ENCODE peak calls at places on chromosomes 2 and 18, in five cellular contexts. One of them, this sample, is unnamed.

GRCh38 chr2:97745474-97746172 is 32.2 kb downstream of the ZAP70 start:
- DNase-seq in GM20000: peak
- DNase-seq in epithelial cell of esophagus: no peak
- DNase-seq in WTC11: no peak
- DNase-seq in hepatocyte: no peak
- DNase-seq in this sample: no peak

GRCh38 chr2:32752952-32753351 is 125.1 kb downstream of the TTC27 start:
- DNase-seq in hepatocyte: no peak
- DNase-seq in epithelial cell of esophagus: no peak
- DNase-seq in GM20000: no peak
- DNase-seq in WTC11: no peak
- DNase-seq in this sample: no peak

GRCh38 chr2:10009271-10009810 is 34.0 kb upstream of the KLF11 start:
- DNase-seq in WTC11: no peak
- DNase-seq in epithelial cell of esophagus: no peak
- DNase-seq in hepatocyte: no peak
- DNase-seq in GM20000: no peak
- DNase-seq in this sample: no peak

GRCh38 chr2:221075203-221075602 is 496.9 kb downstream of the EPHA4 start:
- DNase-seq in hepatocyte: no peak
- DNase-seq in WTC11: no peak
- DNase-seq in GM20000: no peak
- DNase-seq in epithelial cell of esophagus: no peak
- DNase-seq in this sample: no peak

GRCh38 chr2:201964631-201965206 is 68.9 kb upstream of the FZD7 start:
- DNase-seq in hepatocyte: no peak
- DNase-seq in GM20000: no peak
- DNase-seq in WTC11: no peak
- DNase-seq in epithelial cell of esophagus: no peak
- DNase-seq in this sample: no peak

GRCh38 chr2:239890347-239890746 is 134.8 kb downstream of the NDUFA10 start:
- DNase-seq in WTC11: no peak
- DNase-seq in epithelial cell of esophagus: no peak
- DNase-seq in hepatocyte: no peak
- DNase-seq in GM20000: no peak
- DNase-seq in this sample: no peak

GRCh38 chr2:111986116-111986900 is 68.8 kb upstream of the TMEM87B start:
- DNase-seq in GM20000: no peak
- DNase-seq in epithelial cell of esophagus: no peak
- DNase-seq in WTC11: no peak
- DNase-seq in hepatocyte: no peak
- DNase-seq in this sample: no peak

GRCh38 chr2:236665572-236666118 is 96.0 kb downstream of the ACKR3 start:
- DNase-seq in epithelial cell of esophagus: peak
- DNase-seq in GM20000: no peak
- DNase-seq in WTC11: no peak
- DNase-seq in hepatocyte: no peak
- DNase-seq in this sample: no peak

GRCh38 chr2:100921685-100922161 is 80.4 kb upstream of the RPL31 start:
- DNase-seq in epithelial cell of esophagus: peak
- DNase-seq in hepatocyte: no peak
- DNase-seq in GM20000: no peak
- DNase-seq in WTC11: no peak
- DNase-seq in this sample: no peak

GRCh38 chr2:8644605-8645175 is 37.2 kb upstream of the ID2 start:
- DNase-seq in GM20000: no peak
- DNase-seq in hepatocyte: no peak
- DNase-seq in epithelial cell of esophagus: no peak
- DNase-seq in WTC11: peak
- DNase-seq in this sample: no peak

GRCh38 chr18:25299426-25299825 is 52.5 kb downstream of the ZNF521 start:
- DNase-seq in GM20000: no peak
- DNase-seq in epithelial cell of esophagus: peak
- DNase-seq in WTC11: no peak
- DNase-seq in hepatocyte: no peak
- DNase-seq in this sample: no peak

GRCh38 chr2:135271006-135271405 is 218.9 kb downstream of the RAB3GAP1 start:
- DNase-seq in epithelial cell of esophagus: no peak
- DNase-seq in GM20000: no peak
- DNase-seq in hepatocyte: peak
- DNase-seq in WTC11: no peak
- DNase-seq in this sample: no peak

GRCh38 chr2:224404766-224405165 is 2.9 kb upstream of the FAM124B start:
- DNase-seq in epithelial cell of esophagus: no peak
- DNase-seq in hepatocyte: no peak
- DNase-seq in GM20000: no peak
- DNase-seq in WTC11: no peak
- DNase-seq in this sample: no peak

GRCh38 chr18:29034113-29034856 is 857.4 kb upstream of the CDH2 start:
- DNase-seq in hepatocyte: no peak
- DNase-seq in epithelial cell of esophagus: peak
- DNase-seq in GM20000: no peak
- DNase-seq in WTC11: no peak
- DNase-seq in this sample: no peak

GRCh38 chr2:53230691-53231090 is 536.9 kb upstream of the CHAC2 start:
- DNase-seq in epithelial cell of esophagus: peak
- DNase-seq in GM20000: no peak
- DNase-seq in hepatocyte: no peak
- DNase-seq in WTC11: no peak
- DNase-seq in this sample: no peak

GRCh38 chr2:112032615-112033457 is 22.2 kb upstream of the TMEM87B start:
- DNase-seq in GM20000: no peak
- DNase-seq in WTC11: no peak
- DNase-seq in epithelial cell of esophagus: peak
- DNase-seq in hepatocyte: peak
- DNase-seq in this sample: peak

GRCh38 chr2:11179899-11180298 is 24.6 kb downstream of the SLC66A3 start:
- DNase-seq in epithelial cell of esophagus: no peak
- DNase-seq in GM20000: no peak
- DNase-seq in WTC11: no peak
- DNase-seq in hepatocyte: no peak
- DNase-seq in this sample: no peak

GRCh38 chr2:28096421-28096820 is 205.9 kb downstream of the BABAM2 start:
- DNase-seq in GM20000: no peak
- DNase-seq in hepatocyte: no peak
- DNase-seq in WTC11: no peak
- DNase-seq in epithelial cell of esophagus: no peak
- DNase-seq in this sample: no peak

GRCh38 chr2:68417931-68418330 is 49.2 kb downstream of the FBXO48 start:
- DNase-seq in hepatocyte: no peak
- DNase-seq in WTC11: no peak
- DNase-seq in GM20000: no peak
- DNase-seq in epithelial cell of esophagus: no peak
- DNase-seq in this sample: no peak

GRCh38 chr2:205369813-205370212 is 312.5 kb upstream of the NRP2 start:
- DNase-seq in GM20000: no peak
- DNase-seq in epithelial cell of esophagus: no peak
- DNase-seq in WTC11: no peak
- DNase-seq in hepatocyte: no peak
- DNase-seq in this sample: no peak

GRCh38 chr2:167293172-167293781 is 405.0 kb downstream of the XIRP2 start:
- DNase-seq in epithelial cell of esophagus: peak
- DNase-seq in hepatocyte: peak
- DNase-seq in WTC11: no peak
- DNase-seq in GM20000: peak
- DNase-seq in this sample: peak

GRCh38 chr2:9050122-9050809 is 46.8 kb upstream of the MBOAT2 start:
- DNase-seq in hepatocyte: peak
- DNase-seq in WTC11: no peak
- DNase-seq in GM20000: no peak
- DNase-seq in epithelial cell of esophagus: no peak
- DNase-seq in this sample: no peak

GRCh38 chr2:11715987-11716652 is 30.3 kb upstream of the LPIN1 start:
- DNase-seq in WTC11: no peak
- DNase-seq in epithelial cell of esophagus: no peak
- DNase-seq in hepatocyte: no peak
- DNase-seq in GM20000: no peak
- DNase-seq in this sample: no peak

GRCh38 chr18:48853588-48853987 is 97.2 kb downstream of the SMAD7 start:
- DNase-seq in hepatocyte: no peak
- DNase-seq in GM20000: no peak
- DNase-seq in epithelial cell of esophagus: no peak
- DNase-seq in WTC11: no peak
- DNase-seq in this sample: no peak

GRCh38 chr2:68126561-68126960 is 31.1 kb upstream of the PNO1 start:
- DNase-seq in epithelial cell of esophagus: no peak
- DNase-seq in hepatocyte: no peak
- DNase-seq in GM20000: no peak
- DNase-seq in WTC11: no peak
- DNase-seq in this sample: no peak

GRCh38 chr2:238709324-238709723 is 138.6 kb upstream of the TWIST2 start:
- DNase-seq in WTC11: no peak
- DNase-seq in hepatocyte: no peak
- DNase-seq in epithelial cell of esophagus: no peak
- DNase-seq in GM20000: no peak
- DNase-seq in this sample: no peak

GRCh38 chr2:238706163-238706562 is 141.7 kb upstream of the TWIST2 start:
- DNase-seq in WTC11: no peak
- DNase-seq in GM20000: no peak
- DNase-seq in hepatocyte: no peak
- DNase-seq in epithelial cell of esophagus: no peak
- DNase-seq in this sample: no peak

GRCh38 chr2:238703436-238703835 is 144.4 kb upstream of the TWIST2 start:
- DNase-seq in hepatocyte: no peak
- DNase-seq in WTC11: no peak
- DNase-seq in GM20000: no peak
- DNase-seq in epithelial cell of esophagus: no peak
- DNase-seq in this sample: no peak

GRCh38 chr2:238704471-238705230 is 143.2 kb upstream of the TWIST2 start:
- DNase-seq in hepatocyte: no peak
- DNase-seq in WTC11: no peak
- DNase-seq in GM20000: no peak
- DNase-seq in epithelial cell of esophagus: no peak
- DNase-seq in this sample: no peak

DNA sequence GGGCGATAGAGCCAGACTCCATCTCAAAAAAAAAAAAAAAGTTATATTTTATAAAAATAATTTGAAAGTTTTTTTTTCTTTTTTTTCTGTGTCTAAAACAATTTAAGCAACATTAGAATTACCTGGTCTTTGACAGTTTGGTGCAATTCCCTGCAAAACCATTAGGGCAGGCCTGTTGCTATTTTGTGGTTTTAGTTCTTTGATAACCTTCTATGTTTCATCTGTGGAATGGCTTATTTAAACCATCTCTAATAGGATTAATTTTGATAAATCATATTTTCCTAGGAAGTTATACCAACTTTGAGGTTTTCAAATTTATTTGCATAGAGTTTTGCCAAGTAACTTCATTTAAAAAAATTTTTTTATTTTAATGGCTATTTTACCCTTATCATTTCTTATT is 141.2 kb upstream of the TWIST2 start:
- DNase-seq in GM20000: no peak
- DNase-seq in WTC11: no peak
- DNase-seq in epithelial cell of esophagus: no peak
- DNase-seq in hepatocyte: no peak
- DNase-seq in this sample: no peak
- TF ChIP-seq CTCF in GM20000: no peak
- TF ChIP-seq CTCF in WTC11: peak
- TF ChIP-seq CTCF in epithelial cell of esophagus: peak
- TF ChIP-seq CTCF in hepatocyte: no peak
- TF ChIP-seq CTCF in this sample: peak

GRCh38 chr18:7950380-7951143 is 383.4 kb downstream of the PTPRM start:
- DNase-seq in WTC11: no peak
- DNase-seq in hepatocyte: peak
- DNase-seq in epithelial cell of esophagus: peak
- DNase-seq in GM20000: no peak
- DNase-seq in this sample: peak
- TF ChIP-seq CTCF in WTC11: no peak
- TF ChIP-seq CTCF in hepatocyte: no peak
- TF ChIP-seq CTCF in epithelial cell of esophagus: peak
- TF ChIP-seq CTCF in GM20000: no peak
- TF ChIP-seq CTCF in this sample: no peak

GRCh38 chr18:59839931-59840685 is 59.7 kb upstream of the PMAIP1 start:
- DNase-seq in WTC11: no peak
- DNase-seq in GM20000: no peak
- DNase-seq in hepatocyte: no peak
- DNase-seq in epithelial cell of esophagus: no peak
- DNase-seq in this sample: no peak
- TF ChIP-seq CTCF in WTC11: no peak
- TF ChIP-seq CTCF in GM20000: no peak
- TF ChIP-seq CTCF in hepatocyte: no peak
- TF ChIP-seq CTCF in epithelial cell of esophagus: no peak
- TF ChIP-seq CTCF in this sample: peak

GRCh38 chr18:37456395-37456794 is 109.2 kb downstream of the CELF4 start:
- DNase-seq in GM20000: no peak
- DNase-seq in WTC11: no peak
- DNase-seq in hepatocyte: no peak
- DNase-seq in epithelial cell of esophagus: no peak
- DNase-seq in this sample: no peak
- TF ChIP-seq CTCF in GM20000: no peak
- TF ChIP-seq CTCF in WTC11: no peak
- TF ChIP-seq CTCF in hepatocyte: no peak
- TF ChIP-seq CTCF in epithelial cell of esophagus: no peak
- TF ChIP-seq CTCF in this sample: no peak